ENCODE peak calls at places on chromosomes 16 and 17, in ten cellular contexts. W, H, G, K, E, T, F, Z, N and O are unnamed samples.

GRCh38 chr16:31436221-31437045 is 6.2 kb downstream of the ZNF843 start:
- DNase-seq in H (no peak), E (no peak), T (no peak), K (no peak), W (no peak), G (no peak), F (no peak), N (no peak), Z (no peak), O (no peak)

GRCh38 chr17:27349540-27350021 is 55.7 kb downstream of the WSB1 start:
- DNase-seq in G (no peak), F (no peak), H (no peak), N (no peak), W (no peak), K (no peak), E (no peak), Z (no peak), T (no peak), O (no peak)

GRCh38 chr17:10156082-10156445 is 42.3 kb downstream of the GAS7 start:
- DNase-seq in N (no peak), T (no peak), G (no peak), E (no peak), K (no peak), F (no peak), Z (no peak), W (no peak), H (no peak), O (no peak)

GRCh38 chr16:71353736-71354135 is 4.8 kb upstream of the CALB2 start:
- DNase-seq in K (no peak), T (no peak), N (no peak), Z (no peak), E (no peak), G (no peak), W (no peak), H (no peak), F (no peak), O (no peak)

GRCh38 chr16:88769617-88770458 is 15.2 kb downstream of the PIEZO1 start:
- DNase-seq in W (no peak), N (no peak), G (no peak), H (no peak), K (no peak), E (no peak), T (no peak), F (no peak), Z (no peak), O (no peak)

GRCh38 chr17:49384962-49385361 is 22.9 kb upstream of the ZNF652 start:
- DNase-seq in T (no peak), K (no peak), Z (no peak), G (no peak), N (no peak), E (no peak), F (no peak), W (no peak), H (peak; percentile 86), O (no peak)

GRCh38 chr17:18278867-18279266 is 18.4 kb downstream of the MIEF2 start:
- DNase-seq in E (no peak), F (no peak), G (peak; percentile 46), T (no peak), N (no peak), H (no peak), W (no peak), Z (no peak), K (no peak), O (no peak)

GRCh38 chr17:17921192-17922082 is 50.8 kb downstream of the TOM1L2 start:
- DNase-seq in F (no peak), N (peak; percentile 85), T (no peak), W (peak; percentile 95), G (peak; percentile 92), Z (no peak), K (no peak), H (peak; percentile 97), E (no peak), O (no peak)

GRCh38 chr17:78130439-78131101 is at the start of gene TMC8:
- DNase-seq in K (peak; percentile 80), Z (no peak), F (peak; percentile 33), G (no peak), H (no peak), T (no peak), N (no peak), E (peak; percentile 61), W (peak; percentile 40), O (peak; percentile 92)

GRCh38 chr16:68995011-68995504 is 110.4 kb upstream of the HAS3 start:
- DNase-seq in K (no peak), G (peak; percentile 36), N (no peak), W (peak; percentile 63), T (no peak), E (no peak), H (no peak), F (no peak), Z (no peak), O (no peak)

GRCh38 chr16:3740934-3741333 is 23.6 kb upstream of the TRAP1 start:
- DNase-seq in T (no peak), Z (no peak), K (no peak), F (no peak), N (no peak), G (no peak), W (no peak), E (no peak), H (no peak), O (no peak)

GRCh38 chr17:80621335-80622169 is 76.9 kb downstream of the RPTOR start:
- DNase-seq in K (no peak), T (no peak), W (no peak), Z (no peak), G (no peak), E (no peak), N (no peak), H (no peak), F (no peak), O (no peak)

GRCh38 chr17:35743911-35744328 is 9.1 kb downstream of the GAS2L2 start:
- DNase-seq in G (peak; percentile 26), Z (no peak), H (peak; percentile 35), K (no peak), E (no peak), W (peak; percentile 56), F (no peak), T (no peak), N (no peak), O (peak; percentile 73)

GRCh38 chr17:77645441-77646430 is 312.8 kb upstream of the TNRC6C start:
- DNase-seq in G (peak; percentile 77), Z (no peak), T (no peak), E (peak; percentile 33), H (no peak), F (no peak), K (peak; percentile 55), W (no peak), N (no peak), O (no peak)

GRCh38 chr17:76444518-76445311 is 8.2 kb downstream of the UBE2O start:
- DNase-seq in Z (no peak), W (peak; percentile 45), H (peak; percentile 44), T (no peak), E (no peak), F (no peak), G (no peak), N (no peak), K (no peak), O (no peak)

GRCh38 chr17:40956401-40957254 is 10.1 kb downstream of the KRT39 start:
- DNase-seq in G (peak; percentile 76), N (peak; percentile 98), T (no peak), K (no peak), W (peak; percentile 94), H (peak; percentile 80), F (no peak), Z (peak; percentile 54), E (no peak), O (no peak)

GRCh38 chr17:15498107-15498506 is 30.7 kb upstream of the CDRT4 start:
- DNase-seq in K (no peak), T (no peak), W (no peak), Z (no peak), N (no peak), F (no peak), G (no peak), H (no peak), E (no peak), O (no peak)

GRCh38 chr17:76048711-76049110 is 21.6 kb upstream of the EVPL start:
- DNase-seq in N (no peak), G (no peak), H (no peak), T (no peak), W (peak; percentile 89), F (no peak), E (no peak), K (no peak), Z (no peak), O (no peak)

GRCh38 chr17:40559016-40559853 is 6.0 kb downstream of the CCR7 start:
- DNase-seq in G (peak; percentile 78), F (no peak), Z (no peak), E (no peak), N (no peak), W (no peak), T (no peak), K (no peak), H (no peak), O (no peak)

GRCh38 chr16:68396481-68396880 is 51.8 kb downstream of the SMPD3 start:
- DNase-seq in G (peak; percentile 32), W (no peak), Z (no peak), K (peak; percentile 26), N (no peak), H (peak; percentile 12), T (no peak), F (no peak), E (peak; percentile 51), O (peak; percentile 7)

GRCh38 chr17:36627101-36627500 is 25.7 kb downstream of the MRM1 start:
- DNase-seq in K (no peak), F (no peak), H (no peak), N (no peak), E (no peak), T (no peak), Z (peak; percentile 11), G (no peak), W (no peak), O (no peak)

GRCh38 chr17:6914711-6915110 is 81.1 kb upstream of the ALOX12 start:
- DNase-seq in H (no peak), G (peak; percentile 78), T (no peak), Z (no peak), E (no peak), F (no peak), N (peak; percentile 1), W (no peak), K (no peak), O (no peak)

GRCh38 chr17:57995076-57995956 is 7.3 kb upstream of the VEZF1 start:
- DNase-seq in N (no peak), Z (peak; percentile 74), H (peak; percentile 79), T (no peak), W (peak; percentile 72), K (peak; percentile 35), F (peak; percentile 29), G (peak; percentile 81), E (peak; percentile 58), O (peak; percentile 89)

GRCh38 chr17:50117202-50118040 is 12.5 kb downstream of the SAMD14 start:
- DNase-seq in N (no peak), T (no peak), E (peak; percentile 65), W (no peak), G (peak; percentile 38), Z (peak; percentile 78), H (no peak), F (peak; percentile 66), K (peak; percentile 70), O (peak; percentile 40)

GRCh38 chr17:82439194-82439828 is 11.2 kb downstream of the CYBC1 start:
- DNase-seq in W (no peak), N (no peak), G (no peak), F (peak; percentile 19), K (no peak), E (no peak), H (no peak), T (no peak), Z (no peak), O (no peak)

GRCh38 chr17:78498848-78499247 is 78.3 kb downstream of the DNAH17 start:
- DNase-seq in N (no peak), F (no peak), K (no peak), E (no peak), W (no peak), Z (no peak), G (no peak), T (no peak), H (no peak), O (no peak)

GRCh38 chr17:79799174-79799537 is 2.3 kb upstream of the CBX8 start:
- DNase-seq in Z (no peak), T (no peak), F (no peak), K (no peak), W (no peak), N (no peak), G (no peak), H (no peak), E (no peak), O (no peak)